ENCODE peak calls at places on chromosomes 16 and 17, in five cellular contexts. G is RWPE2; P is gastrocnemius medialis; V is CD8-positive, alpha-beta T cell; X is HL-60. Y is an unnamed sample.

GRCh38 chr17:78925662-78926555 is 722 bp upstream of the TIMP2 start:
- DNase-seq in G (no peak), P (peak; percentile 80), V (no peak), X (peak; percentile 58), Y (peak; percentile 82)

GRCh38 chr16:88770459-88771293 is 14.3 kb downstream of the PIEZO1 start:
- DNase-seq in G (peak; percentile 92), P (no peak), V (peak; percentile 63), X (peak; percentile 71), Y (peak; percentile 25)

GRCh38 chr17:52524238-52524637 is 365.7 kb upstream of the CA10 start:
- DNase-seq in G (no peak), P (no peak), V (no peak), X (no peak), Y (no peak)

GRCh38 chr16:49961087-49961486 is 63.9 kb upstream of the CNEP1R1 start:
- DNase-seq in G (no peak), P (no peak), V (no peak), X (no peak), Y (no peak)

GRCh38 chr16:57060323-57061083 is 31.9 kb upstream of the CPNE2 start:
- DNase-seq in G (no peak), P (no peak), V (no peak), X (no peak), Y (no peak)

GRCh38 chr17:64773836-64774761 is 112.0 kb upstream of the SMURF2 start:
- DNase-seq in G (peak; percentile 81), P (no peak), V (no peak), X (peak; percentile 22), Y (peak; percentile 88)

GRCh38 chr17:151886-152859 is 14.8 kb downstream of the SCGB1C2 start:
- DNase-seq in G (peak; percentile 42), P (no peak), V (no peak), X (no peak), Y (peak; percentile 24)

GRCh38 chr16:84532299-84532724 is 27.9 kb upstream of the MEAK7 start:
- DNase-seq in G (peak; percentile 90), P (peak; percentile 70), V (no peak), X (no peak), Y (no peak)

GRCh38 chr16:28477311-28477920 is 5.3 kb upstream of the NPIPB7 start:
- DNase-seq in G (no peak), P (no peak), V (no peak), X (no peak), Y (no peak)

GRCh38 chr16:22174642-22175041 is 12.3 kb downstream of the SDR42E2 start:
- DNase-seq in G (no peak), P (peak; percentile 31), V (no peak), X (no peak), Y (no peak)

GRCh38 chr17:50189396-50190277 is 11.8 kb downstream of the COL1A1 start:
- DNase-seq in G (no peak), P (no peak), V (no peak), X (no peak), Y (no peak)

GRCh38 chr16:70254095-70254964 is 2.6 kb upstream of the EXOSC6 start:
- DNase-seq in G (no peak), P (no peak), V (no peak), X (no peak), Y (no peak)

GRCh38 chr16:70251651-70252354 is at the start of gene EXOSC6:
- DNase-seq in G (peak; percentile 95), P (peak; percentile 79), V (peak; percentile 92), X (peak; percentile 96), Y (peak; percentile 96)

GRCh38 chr16:70252355-70252988 is 732 bp upstream of the EXOSC6 start:
- DNase-seq in G (no peak), P (no peak), V (no peak), X (peak; percentile 31), Y (no peak)

GRCh38 chr16:70253291-70254094 is 1.8 kb upstream of the EXOSC6 start:
- DNase-seq in G (no peak), P (no peak), V (peak; percentile 32), X (peak; percentile 46), Y (no peak)

GRCh38 chr16:70250748-70251650 is 741 bp downstream of the EXOSC6 start:
- DNase-seq in G (no peak), P (no peak), V (peak; percentile 28), X (peak; percentile 35), Y (peak; percentile 24)
- H3K4me3 ChIP-seq in G (peak overlapping the region; percentile 66), P (peak overlapping the region; percentile 63), V (peak overlapping the region; percentile 62), X (peak overlapping the region; percentile 81), Y (peak overlapping the region; percentile 84)

GRCh38 chr16:272633-273546 is 2.9 kb downstream of the RGS11 start:
- DNase-seq in G (no peak), P (no peak), V (no peak), X (no peak), Y (no peak)

GRCh38 chr16:275786-276232 is at the start of gene RGS11:
- DNase-seq in G (no peak), P (no peak), V (no peak), X (no peak), Y (no peak)

GRCh38 chr16:276360-277077 is 775 bp upstream of the RGS11 start:
- DNase-seq in G (no peak), P (peak; percentile 36), V (no peak), X (no peak), Y (no peak)

GRCh38 chr16:273547-274421 is 2.0 kb downstream of the RGS11 start:
- DNase-seq in G (no peak), P (no peak), V (no peak), X (no peak), Y (peak; percentile 86)

DNA sequence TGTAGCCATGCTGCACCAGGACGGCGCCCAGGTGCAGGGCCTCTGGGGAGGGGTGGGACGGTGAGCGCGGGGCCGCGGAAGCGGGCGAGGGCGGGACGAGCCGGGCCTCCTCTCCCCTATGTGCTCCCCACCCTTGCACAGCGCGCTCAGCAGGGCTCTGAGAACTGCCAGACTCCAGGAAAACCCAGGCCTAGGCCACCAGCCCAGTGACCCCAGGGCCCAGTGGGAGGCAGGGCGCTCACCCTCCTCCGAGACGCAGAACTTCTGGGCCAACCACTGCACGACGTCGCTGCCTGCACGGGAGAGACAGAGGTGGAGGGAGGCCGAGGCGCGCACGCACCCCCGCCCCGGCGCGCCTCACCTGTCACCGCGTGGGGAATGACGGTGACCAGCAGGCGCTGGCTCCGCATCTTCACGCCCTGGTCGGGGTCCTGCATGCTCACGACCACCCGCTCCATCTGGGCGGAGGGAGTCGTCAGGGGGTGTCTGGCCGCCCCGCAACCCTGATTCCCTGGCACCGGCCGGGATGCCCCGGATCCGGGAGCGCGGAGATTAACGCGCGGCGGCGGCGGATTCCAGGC is 613 bp downstream of the RGS11 start:
- DNase-seq in G (no peak), P (no peak), V (no peak), X (no peak), Y (no peak)
- H3K4me3 ChIP-seq in G (peak overlapping the region; percentile 18), P (peak overlapping the region; percentile 55), V (peak overlapping the region; percentile 27), X (peak overlapping the region; percentile 13), Y (peak overlapping the region; percentile 60)

GRCh38 chr17:37520174-37520573 is 30.5 kb downstream of the DUSP14 start:
- DNase-seq in G (no peak), P (no peak), V (no peak), X (no peak), Y (no peak)
- H3K4me3 ChIP-seq in G (no peak overlapping the region), P (no peak overlapping the region), V (no peak overlapping the region), X (no peak overlapping the region), Y (no peak overlapping the region)

GRCh38 chr16:85782476-85782875 is 16.9 kb downstream of the EMC8 start:
- DNase-seq in G (no peak), P (no peak), V (no peak), X (peak; percentile 82), Y (no peak)
- H3K4me3 ChIP-seq in G (no peak overlapping the region), P (no peak overlapping the region), V (no peak overlapping the region), X (no peak overlapping the region), Y (no peak overlapping the region)

DNA sequence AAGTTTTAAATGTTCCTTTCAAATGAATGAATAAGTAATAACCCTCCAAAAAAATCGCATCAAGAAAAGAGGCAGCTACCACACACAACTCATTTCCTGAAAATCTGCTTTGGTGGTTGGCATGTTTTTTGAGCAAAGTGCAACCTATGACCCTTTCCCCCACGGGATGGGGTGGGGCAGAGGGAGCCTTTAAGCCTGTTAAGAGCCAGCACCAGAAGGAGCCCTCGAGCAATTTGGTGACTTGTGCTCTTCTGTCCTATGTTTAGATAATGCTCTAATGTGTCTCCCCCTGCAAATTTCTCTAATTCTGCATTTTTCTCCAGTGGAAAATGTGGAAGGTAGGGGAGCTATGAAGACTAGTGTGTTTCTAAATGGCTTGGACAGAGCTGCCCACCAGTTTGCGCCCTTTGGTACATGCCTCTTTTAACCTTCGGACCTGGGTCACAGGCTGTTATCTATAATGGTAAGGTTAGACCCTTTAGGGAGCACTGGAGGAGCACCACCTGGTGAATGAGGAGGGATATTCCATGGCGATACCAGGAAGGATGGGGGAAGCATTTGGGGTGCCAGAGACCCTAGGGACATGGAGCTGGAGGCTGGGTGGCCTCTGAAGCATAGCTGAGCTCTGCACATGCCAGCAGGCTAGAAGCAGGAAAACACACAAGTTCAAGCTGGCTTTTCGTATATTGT is 1.6 kb downstream of the PYCARD start:
- DNase-seq in G (peak; percentile 52), P (no peak), V (peak; percentile 50), X (peak; percentile 81), Y (no peak)
- H3K4me3 ChIP-seq in G (peak overlapping the region; percentile 39), P (no peak overlapping the region), V (peak overlapping the region; percentile 96), X (peak overlapping the region; percentile 83), Y (peak overlapping the region; percentile 69)